ENCODE peak calls at places on chromosomes 13 and 19, in seven cellular contexts. M is AG04450; K is Peyer's patch; C is effector memory CD4-positive, alpha-beta T cell; H is CD4-positive, CD25-positive, alpha-beta regulatory T cell; X is IMR-90; A is psoas muscle. Y is an unnamed sample.

GRCh38 chr19:35397064-35397463 is 26.2 kb downstream of the GPR42 start:
- DNase-seq in H (no peak), M (no peak), K (no peak), A (no peak), X (no peak), C (no peak), Y (no peak)

GRCh38 chr19:35621708-35622107 is 7.1 kb upstream of the RBM42 start:
- DNase-seq in A (no peak), C (no peak), K (no peak), M (no peak), H (no peak), X (no peak), Y (no peak)

GRCh38 chr13:102091231-102091630 is 310.6 kb downstream of the FGF14 start:
- DNase-seq in M (no peak), X (no peak), K (no peak), H (no peak), A (no peak), C (no peak), Y (no peak)

GRCh38 chr13:112263152-112263551 is 113.0 kb upstream of the SPACA7 start:
- DNase-seq in C (no peak), X (no peak), K (no peak), A (no peak), M (no peak), H (no peak), Y (no peak)

GRCh38 chr19:3440082-3440481 is 40.2 kb downstream of the SMIM24 start:
- DNase-seq in M (no peak), K (peak; percentile 32), X (no peak), C (peak; percentile 29), A (peak; percentile 82), H (peak; percentile 59), Y (peak; percentile 44)

GRCh38 chr19:12828494-12828893 is 5.9 kb downstream of the RTBDN start:
- DNase-seq in K (no peak), H (peak; percentile 58), A (no peak), C (no peak), X (no peak), M (no peak), Y (peak; percentile 29)

GRCh38 chr13:54210397-54211050 is 1181.9 kb downstream of the OLFM4 start:
- DNase-seq in C (no peak), M (no peak), A (no peak), K (no peak), H (no peak), X (no peak), Y (no peak)

GRCh38 chr19:41351339-41352245 is 2.1 kb downstream of the TGFB1 start:
- DNase-seq in M (no peak), K (peak; percentile 93), H (peak; percentile 87), C (peak; percentile 86), X (peak; percentile 42), A (peak; percentile 77), Y (peak; percentile 84)

GRCh38 chr19:42132030-42132628 is at the start of gene POU2F2:
- DNase-seq in C (peak; percentile 85), H (peak; percentile 93), M (no peak), A (peak; percentile 55), X (no peak), K (peak; percentile 94), Y (no peak)

GRCh38 chr13:22937241-22937640 is 243.5 kb upstream of the SGCG start:
- DNase-seq in C (no peak), M (no peak), X (no peak), A (no peak), K (no peak), H (no peak), Y (no peak)

GRCh38 chr13:38398810-38399493 is 49.3 kb downstream of the UFM1 start:
- DNase-seq in H (no peak), K (no peak), M (no peak), C (no peak), A (no peak), X (peak; percentile 39), Y (peak; percentile 91)

GRCh38 chr19:42175335-42175734 is 42.1 kb downstream of the DEDD2 start:
- DNase-seq in M (no peak), X (no peak), K (no peak), A (no peak), C (no peak), H (no peak), Y (no peak)

GRCh38 chr19:33261511-33262192 is 36.0 kb upstream of the SLC7A10 start:
- DNase-seq in A (no peak), X (no peak), C (no peak), M (no peak), H (no peak), K (no peak), Y (no peak)

GRCh38 chr19:33260628-33261418 is 35.2 kb upstream of the SLC7A10 start:
- DNase-seq in X (no peak), H (no peak), M (no peak), A (no peak), K (no peak), C (no peak), Y (no peak)

GRCh38 chr19:33257828-33258227 is 32.2 kb upstream of the SLC7A10 start:
- DNase-seq in X (no peak), M (no peak), K (no peak), A (no peak), H (no peak), C (no peak), Y (no peak)

GRCh38 chr19:33256266-33256665 is 30.6 kb upstream of the SLC7A10 start:
- DNase-seq in X (no peak), H (no peak), A (no peak), C (no peak), K (no peak), M (no peak), Y (peak; percentile 53)

GRCh38 chr19:33259532-33259931 is 33.9 kb upstream of the SLC7A10 start:
- DNase-seq in K (no peak), C (no peak), M (no peak), A (no peak), X (no peak), H (no peak), Y (peak; percentile 28)
- H3K27ac ChIP-seq in K (no peak overlapping the region), C (no peak overlapping the region), M (no peak overlapping the region), A (no peak overlapping the region), X (no peak overlapping the region), H (no peak overlapping the region), Y (no peak overlapping the region)

GRCh38 chr19:15641901-15642491 is 1.3 kb downstream of the CYP4F3 start:
- DNase-seq in H (no peak), M (no peak), K (peak; percentile 30), A (no peak), C (no peak), X (no peak), Y (no peak)

GRCh38 chr19:15643387-15643786 is 2.7 kb downstream of the CYP4F3 start:
- DNase-seq in H (no peak), K (no peak), M (no peak), C (no peak), A (no peak), X (no peak), Y (no peak)

GRCh38 chr19:15640904-15641597 is 354 bp downstream of the CYP4F3 start:
- DNase-seq in H (no peak), C (no peak), X (no peak), A (no peak), M (no peak), K (no peak), Y (peak; percentile 1)

GRCh38 chr19:15642807-15643206 is 2.1 kb downstream of the CYP4F3 start:
- DNase-seq in M (no peak), A (no peak), X (no peak), K (no peak), C (no peak), H (no peak), Y (no peak)

DNA sequence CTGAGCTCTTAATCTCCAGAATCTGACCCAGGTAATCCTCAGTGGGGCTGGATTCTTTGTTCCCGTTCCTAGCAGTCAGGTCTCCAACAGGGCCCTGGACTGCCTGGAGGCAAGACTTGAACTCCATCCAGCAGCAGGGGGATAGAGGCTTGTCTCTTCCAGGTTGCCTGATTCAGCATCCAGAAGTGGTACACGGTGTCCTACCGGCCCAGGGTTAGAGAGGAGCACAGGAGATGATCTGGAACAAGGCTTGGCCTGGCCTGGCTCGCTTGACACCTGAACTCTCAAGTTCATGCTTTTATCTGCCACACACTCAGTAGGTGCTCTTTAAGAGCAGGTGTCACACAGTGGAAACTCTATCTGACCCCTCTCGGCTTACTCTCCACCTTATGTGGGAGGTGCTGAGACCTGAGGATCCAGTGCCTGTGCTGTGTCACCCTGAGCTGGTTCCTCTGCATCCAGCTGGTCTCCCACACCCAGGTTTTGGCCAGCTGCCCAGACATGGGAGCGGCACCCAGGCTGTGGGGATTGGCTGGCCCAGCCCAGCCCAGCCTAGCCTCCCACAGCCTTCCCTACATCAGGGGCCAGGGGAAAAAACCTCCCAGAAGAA is at the start of gene CYP4F3:
- DNase-seq in M (no peak), A (no peak), H (no peak), C (no peak), K (no peak), X (no peak), Y (peak; percentile 13)
- H3K27ac ChIP-seq in M (no peak within 1 kb of the TSS), A (no peak within 1 kb of the TSS), H (no peak within 1 kb of the TSS), C (no peak within 1 kb of the TSS), K (peak within 1 kb of the TSS; percentile 70), X (no peak within 1 kb of the TSS), Y (no peak within 1 kb of the TSS)

DNA sequence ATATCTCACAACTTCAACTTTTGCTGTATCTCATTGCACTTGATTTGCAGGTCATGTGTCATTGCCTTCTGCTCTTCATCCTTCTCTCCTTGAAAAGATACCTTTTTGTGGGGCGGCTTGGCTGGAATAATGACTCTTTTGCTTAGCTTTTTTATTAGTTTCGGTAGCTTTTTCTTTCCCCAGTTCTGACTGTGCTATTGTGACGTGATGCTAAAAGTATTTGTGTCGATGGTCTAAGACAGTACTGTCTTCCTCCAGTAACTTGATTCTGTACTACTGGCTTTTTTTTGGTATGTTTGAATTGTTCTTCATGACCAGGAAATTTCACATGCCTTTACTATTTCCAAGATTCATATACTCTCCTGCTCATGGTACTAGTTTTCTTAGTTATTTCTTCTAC is 63.1 kb downstream of the SLITRK1 start:
- DNase-seq in C (no peak), H (no peak), M (no peak), A (no peak), X (no peak), K (no peak), Y (peak; percentile 48)
- H3K27ac ChIP-seq in C (no peak overlapping the region), H (no peak overlapping the region), M (no peak overlapping the region), A (no peak overlapping the region), X (no peak overlapping the region), K (no peak overlapping the region), Y (no peak overlapping the region)

GRCh38 chr13:49454388-49455015 is 10.4 kb downstream of the SETDB2 start:
- DNase-seq in C (no peak), A (no peak), M (peak; percentile 77), H (peak; percentile 73), K (no peak), X (peak; percentile 88), Y (peak; percentile 75)
- H3K27ac ChIP-seq in C (no peak overlapping the region), A (no peak overlapping the region), M (peak overlapping the region; percentile 90), H (peak overlapping the region; percentile 73), K (no peak overlapping the region), X (peak overlapping the region; percentile 98), Y (peak overlapping the region; percentile 42)

GRCh38 chr19:51607920-51608562 is 22.2 kb downstream of the SIGLEC5 start:
- DNase-seq in K (peak; percentile 72), X (peak; percentile 70), A (peak; percentile 81), C (peak; percentile 29), H (peak; percentile 55), M (peak; percentile 38), Y (peak; percentile 83)
- H3K27ac ChIP-seq in K (peak overlapping the region; percentile 9), X (no peak overlapping the region), A (no peak overlapping the region), C (no peak overlapping the region), H (no peak overlapping the region), M (no peak overlapping the region), Y (no peak overlapping the region)

Y was measured in GM23248.